ENCODE peak calls at places on chromosomes 11 and 22, in five cellular contexts. X is AG08396; U is activated T-cell treated with anti-CD3 and anti-CD28 coated beads, Interleukin-2, amount 50 U/mL, for 1 hour; A is anterior cingulate cortex; Y is cerebellum. V is an unnamed sample.

GRCh38 chr11:28106351-28107043 is 1.5 kb downstream of the KIF18A start:
- DNase-seq in Y (no peak), U (no peak), A (no peak), X (no peak), V (no peak)

GRCh38 chr11:120424185-120424969 is 87.2 kb upstream of the GRIK4 start:
- DNase-seq in U (no peak), A (no peak), Y (no peak), X (no peak), V (no peak)

GRCh38 chr11:58577441-58578135 is 1.3 kb upstream of the ZFP91 start:
- DNase-seq in X (peak), A (no peak), U (peak), Y (no peak), V (no peak)

GRCh38 chr11:121589946-121590537 is 137.3 kb upstream of the SORL1-AS1 start:
- DNase-seq in Y (no peak), U (no peak), A (no peak), X (no peak), V (no peak)

GRCh38 chr22:43199541-43199940 is 12.6 kb upstream of the TTLL12 start:
- DNase-seq in A (no peak), Y (peak), U (no peak), X (no peak), V (no peak)

GRCh38 chr11:128929468-128929867 is 13.2 kb downstream of the TP53AIP1 start:
- DNase-seq in Y (no peak), X (no peak), A (no peak), U (no peak), V (no peak)

GRCh38 chr11:127017482-127017881 is 16.9 kb upstream of the KIRREL3 start:
- DNase-seq in X (peak), Y (no peak), U (no peak), A (no peak), V (no peak)

GRCh38 chr22:17606472-17606871 is 22.1 kb downstream of the ATP6V1E1 start:
- DNase-seq in A (no peak), U (no peak), X (no peak), Y (peak), V (no peak)

GRCh38 chr11:100932474-100933100 is 197.0 kb downstream of the PGR start:
- DNase-seq in U (no peak), X (peak), A (no peak), Y (peak), V (no peak)

GRCh38 chr11:125887373-125888324 is at the start of gene HYLS1:
- DNase-seq in U (peak), A (peak), Y (peak), X (peak), V (peak)

GRCh38 chr11:107549253-107549953 is 16.1 kb downstream of the ALKBH8 start:
- DNase-seq in X (peak), Y (peak), A (no peak), U (no peak), V (no peak)

GRCh38 chr22:44524806-44525205 is 26.8 kb upstream of the RTL6 start:
- DNase-seq in U (no peak), A (no peak), Y (no peak), X (no peak), V (no peak)

GRCh38 chr11:40280161-40281054 is 1179.0 kb downstream of the LRRC4C start:
- DNase-seq in X (no peak), A (peak), U (no peak), Y (peak), V (no peak)

GRCh38 chr22:45775569-45776312 is 104.1 kb downstream of the ATXN10 start:
- DNase-seq in X (no peak), Y (no peak), U (no peak), A (no peak), V (no peak)

GRCh38 chr22:20191803-20192202 is 40.9 kb upstream of the CCDC188 start:
- DNase-seq in X (no peak), U (no peak), Y (no peak), A (no peak), V (no peak)

GRCh38 chr11:71525938-71526495 is 1.1 kb upstream of the KRTAP5-7 start:
- DNase-seq in A (no peak), X (no peak), U (no peak), Y (no peak), V (no peak)

GRCh38 chr11:60985991-60986915 is 14.8 kb downstream of the CD6 start:
- DNase-seq in U (peak), X (peak), Y (no peak), A (no peak), V (no peak)

GRCh38 chr22:17121235-17122195 is at the start of gene TMEM121B:
- DNase-seq in Y (peak), U (peak), A (peak), X (peak), V (peak)

GRCh38 chr22:44707752-44708151 is 5.7 kb downstream of the PRR5 start:
- DNase-seq in A (no peak), U (no peak), X (peak), Y (no peak), V (no peak)

GRCh38 chr11:48020092-48020755 is 39.9 kb downstream of the PTPRJ start:
- DNase-seq in Y (no peak), X (no peak), A (no peak), U (no peak), V (no peak)

GRCh38 chr22:25388866-25389540 is 169.6 kb downstream of the CRYBB2 start:
- DNase-seq in X (no peak), A (peak), U (no peak), Y (no peak), V (no peak)

GRCh38 chr11:127485541-127485940 is 485.0 kb upstream of the KIRREL3 start:
- DNase-seq in A (no peak), U (no peak), Y (no peak), X (no peak), V (no peak)

GRCh38 chr11:444397-445144 is 2.8 kb upstream of the ANO9 start:
- DNase-seq in U (no peak), X (no peak), Y (no peak), A (no peak), V (no peak)

GRCh38 chr22:37314315-37315046 is 32.2 kb downstream of the CYTH4 start:
- DNase-seq in U (no peak), Y (no peak), X (no peak), A (no peak), V (no peak)

GRCh38 chr11:79294845-79295520 is 145.8 kb downstream of the TENM4 start:
- DNase-seq in Y (peak), A (no peak), X (no peak), U (no peak), V (no peak)

GRCh38 chr11:71137376-71137775 is 115.0 kb downstream of the SHANK2 start:
- DNase-seq in Y (no peak), A (no peak), X (no peak), U (no peak), V (no peak)

GRCh38 chr22:28462041-28462440 is 217.6 kb downstream of the TTC28 start:
- DNase-seq in U (no peak), X (no peak), A (no peak), Y (no peak), V (no peak)

GRCh38 chr11:90192869-90193582 is 29.8 kb downstream of the CHORDC1 start:
- DNase-seq in A (no peak), Y (no peak), X (no peak), U (no peak), V (no peak)

GRCh38 chr11:67483901-67484665 is 1.3 kb downstream of the AIP start:
- DNase-seq in U (peak), A (no peak), X (no peak), Y (no peak), V (no peak)

GRCh38 chr11:17827006-17827405 is 92.4 kb downstream of the KCNC1 start:
- DNase-seq in A (no peak), Y (peak), X (no peak), U (no peak), V (no peak)

GRCh38 chr11:118789501-118790356 is 1.2 kb downstream of the DDX6 start:
- DNase-seq in A (peak), Y (peak), X (peak), U (no peak), V (no peak)

GRCh38 chr11:117627259-117627658 is 169.8 kb downstream of the DSCAML1 start:
- DNase-seq in U (no peak), A (peak), Y (no peak), X (no peak), V (no peak)

V was measured in NCI-H1436 treated with DMSO at 0.1 percent for 48 hours.